ENCODE peak calls at places on chromosomes 16 and 17, in five cellular contexts. One of them, this sample, is unnamed. For H3K27me3 and H3K4me1, the result is how much of the 10 kb centered on the place peaks cover.

GRCh38 chr17:51820252-51820651 is 338.3 kb downstream of the CA10 start:
- DNase-seq in aorta: no peak
- DNase-seq in SJCRH30: no peak
- DNase-seq in heart right ventricle: no peak
- DNase-seq in right lobe of liver: no peak
- DNase-seq in this sample: no peak

GRCh38 chr16:154223-155030 is 2.0 kb downstream of the HBZ start:
- DNase-seq in aorta: peak
- DNase-seq in SJCRH30: peak
- DNase-seq in heart right ventricle: no peak
- DNase-seq in right lobe of liver: no peak
- DNase-seq in this sample: peak

GRCh38 chr16:20878682-20879147 is 21.4 kb downstream of the DCUN1D3 start:
- DNase-seq in aorta: no peak
- DNase-seq in SJCRH30: no peak
- DNase-seq in heart right ventricle: no peak
- DNase-seq in right lobe of liver: peak
- DNase-seq in this sample: no peak

GRCh38 chr17:73261952-73262675 is 434 bp upstream of the CPSF4L start:
- DNase-seq in aorta: peak
- DNase-seq in SJCRH30: peak
- DNase-seq in heart right ventricle: no peak
- DNase-seq in right lobe of liver: peak
- DNase-seq in this sample: no peak

GRCh38 chr16:3305109-3306068 is at the start of the genes TIGD7 and ZNF75A:
- DNase-seq in aorta: peak
- DNase-seq in SJCRH30: peak
- DNase-seq in heart right ventricle: peak
- DNase-seq in right lobe of liver: peak
- DNase-seq in this sample: peak

GRCh38 chr17:39462644-39463375 is 1.5 kb downstream of the CDK12 start:
- DNase-seq in aorta: peak
- DNase-seq in SJCRH30: peak
- DNase-seq in heart right ventricle: no peak
- DNase-seq in right lobe of liver: no peak
- DNase-seq in this sample: no peak

GRCh38 chr16:1768061-1768766 is 3.1 kb downstream of the NME3 start:
- DNase-seq in aorta: no peak
- DNase-seq in SJCRH30: no peak
- DNase-seq in heart right ventricle: no peak
- DNase-seq in right lobe of liver: no peak
- DNase-seq in this sample: no peak

GRCh38 chr16:46884513-46885293 is 541 bp downstream of the GPT2 start:
- DNase-seq in aorta: no peak
- DNase-seq in SJCRH30: peak
- DNase-seq in heart right ventricle: no peak
- DNase-seq in right lobe of liver: peak
- DNase-seq in this sample: peak

GRCh38 chr17:80855968-80856862 is 135.4 kb upstream of the CHMP6 start:
- DNase-seq in aorta: peak
- DNase-seq in SJCRH30: peak
- DNase-seq in heart right ventricle: no peak
- DNase-seq in right lobe of liver: peak
- DNase-seq in this sample: peak

GRCh38 chr16:85819245-85819644 is 19.8 kb downstream of the COX4I1 start:
- DNase-seq in aorta: peak
- DNase-seq in SJCRH30: peak
- DNase-seq in heart right ventricle: peak
- DNase-seq in right lobe of liver: peak
- DNase-seq in this sample: peak

GRCh38 chr17:66171172-66171571 is 20.8 kb downstream of the CEP112 start:
- DNase-seq in aorta: no peak
- DNase-seq in SJCRH30: no peak
- DNase-seq in heart right ventricle: no peak
- DNase-seq in right lobe of liver: no peak
- DNase-seq in this sample: no peak

GRCh38 chr17:57121308-57122042 is 36.4 kb downstream of the AKAP1 start:
- DNase-seq in aorta: no peak
- DNase-seq in SJCRH30: peak
- DNase-seq in heart right ventricle: no peak
- DNase-seq in right lobe of liver: no peak
- DNase-seq in this sample: peak

GRCh38 chr16:83626676-83627075 is 181.1 kb upstream of the HSBP1 start:
- DNase-seq in aorta: no peak
- DNase-seq in SJCRH30: no peak
- DNase-seq in heart right ventricle: no peak
- DNase-seq in right lobe of liver: no peak
- DNase-seq in this sample: no peak

GRCh38 chr17:50620237-50620636 is 14.4 kb upstream of the ABCC3 start:
- DNase-seq in aorta: no peak
- DNase-seq in SJCRH30: no peak
- DNase-seq in heart right ventricle: no peak
- DNase-seq in right lobe of liver: no peak
- DNase-seq in this sample: no peak

GRCh38 chr17:50618941-50619340 is 15.7 kb upstream of the ABCC3 start:
- DNase-seq in aorta: no peak
- DNase-seq in SJCRH30: no peak
- DNase-seq in heart right ventricle: no peak
- DNase-seq in right lobe of liver: no peak
- DNase-seq in this sample: no peak

GRCh38 chr17:50619489-50619888 is 15.2 kb upstream of the ABCC3 start:
- DNase-seq in aorta: no peak
- DNase-seq in SJCRH30: peak
- DNase-seq in heart right ventricle: no peak
- DNase-seq in right lobe of liver: no peak
- DNase-seq in this sample: no peak

GRCh38 chr17:50615818-50616217 is 18.9 kb upstream of the ABCC3 start:
- DNase-seq in aorta: no peak
- DNase-seq in SJCRH30: no peak
- DNase-seq in heart right ventricle: no peak
- DNase-seq in right lobe of liver: no peak
- DNase-seq in this sample: no peak

DNA sequence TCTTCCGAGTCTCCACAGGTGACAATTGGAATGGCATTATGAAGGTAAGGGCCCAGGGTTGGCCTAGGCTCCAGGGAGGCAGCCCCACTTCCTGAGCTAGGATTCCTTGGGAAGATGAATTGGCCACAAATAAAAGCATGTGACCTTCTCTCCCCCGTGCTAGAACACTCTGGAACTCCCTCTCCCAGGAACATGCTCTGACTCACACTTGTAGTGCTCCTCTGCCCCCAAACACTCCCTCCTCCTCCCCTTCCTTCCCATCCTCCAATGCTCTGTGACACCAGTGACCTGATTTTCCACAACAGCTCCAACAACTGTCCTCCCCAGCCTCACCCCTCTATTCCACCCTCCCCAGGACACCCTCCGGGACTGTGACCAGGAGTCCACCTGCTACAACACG is 16.4 kb upstream of the ABCC3 start:
- DNase-seq in aorta: no peak
- DNase-seq in SJCRH30: no peak
- DNase-seq in heart right ventricle: no peak
- DNase-seq in right lobe of liver: no peak
- DNase-seq in this sample: no peak
- H3K27me3 ChIP-seq in aorta: under half
- H3K27me3 ChIP-seq in SJCRH30: under half
- H3K27me3 ChIP-seq in heart right ventricle: under half
- H3K27me3 ChIP-seq in right lobe of liver: under half
- H3K27me3 ChIP-seq in this sample: under half

GRCh38 chr17:40555296-40556190 is 9.7 kb downstream of the CCR7 start:
- DNase-seq in aorta: peak
- DNase-seq in SJCRH30: no peak
- DNase-seq in heart right ventricle: no peak
- DNase-seq in right lobe of liver: no peak
- DNase-seq in this sample: no peak

GRCh38 chr17:40554646-40555295 is 10.5 kb downstream of the CCR7 start:
- DNase-seq in aorta: peak
- DNase-seq in SJCRH30: no peak
- DNase-seq in heart right ventricle: no peak
- DNase-seq in right lobe of liver: no peak
- DNase-seq in this sample: no peak

GRCh38 chr17:40552806-40553693 is 12.2 kb downstream of the CCR7 start:
- DNase-seq in aorta: peak
- DNase-seq in SJCRH30: no peak
- DNase-seq in heart right ventricle: no peak
- DNase-seq in right lobe of liver: no peak
- DNase-seq in this sample: no peak

GRCh38 chr17:40551874-40552768 is 13.2 kb downstream of the CCR7 start:
- DNase-seq in aorta: peak
- DNase-seq in SJCRH30: no peak
- DNase-seq in heart right ventricle: no peak
- DNase-seq in right lobe of liver: peak
- DNase-seq in this sample: peak

DNA sequence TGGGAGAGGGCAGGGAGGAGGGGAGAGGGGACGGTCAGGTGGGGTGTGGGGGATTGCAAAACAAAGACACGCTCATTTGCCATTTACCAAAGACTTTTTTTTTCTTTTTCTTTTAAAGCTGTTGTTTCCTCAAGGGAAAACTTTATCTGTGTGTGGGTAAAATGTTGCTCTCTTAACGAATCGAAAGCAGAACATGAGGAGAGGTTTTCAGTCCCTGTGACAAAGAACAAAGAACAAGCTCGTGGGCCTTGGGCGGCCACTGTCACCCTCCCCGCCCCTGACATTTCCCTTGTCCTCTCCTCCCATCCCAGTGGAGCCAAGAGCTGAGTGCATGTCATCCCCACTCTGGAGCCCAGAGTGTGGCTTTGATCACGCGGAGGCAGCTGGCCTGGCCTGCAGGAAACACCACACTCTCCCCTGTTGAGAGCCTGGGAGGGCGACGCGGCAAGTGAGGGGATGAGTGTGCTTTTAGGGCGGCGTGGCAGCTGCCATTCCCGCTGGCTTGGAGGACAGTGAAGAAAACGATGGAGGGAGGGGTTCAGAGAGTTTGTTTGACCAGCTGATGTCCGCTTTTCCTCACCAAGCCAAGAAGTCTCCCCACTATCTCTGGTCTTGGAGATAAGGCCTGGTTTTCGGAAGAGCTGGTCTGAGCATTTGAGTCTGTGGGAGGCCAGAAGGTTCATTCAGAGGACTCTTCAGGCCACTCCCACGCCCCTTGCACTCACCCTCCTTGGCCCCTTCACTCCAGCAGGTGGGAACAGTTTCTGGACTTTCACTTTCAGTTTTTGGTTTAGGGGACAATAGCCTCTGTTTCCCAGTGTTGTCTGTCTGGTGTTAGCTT is 11.4 kb downstream of the CCR7 start:
- DNase-seq in aorta: peak
- DNase-seq in SJCRH30: peak
- DNase-seq in heart right ventricle: peak
- DNase-seq in right lobe of liver: no peak
- DNase-seq in this sample: no peak
- H3K4me1 ChIP-seq in aorta: under half
- H3K4me1 ChIP-seq in SJCRH30: half or more
- H3K4me1 ChIP-seq in heart right ventricle: half or more
- H3K4me1 ChIP-seq in right lobe of liver: under half
- H3K4me1 ChIP-seq in this sample: half or more

GRCh38 chr16:73049051-73049910 is 1.4 kb upstream of the ZFHX3 start:
- DNase-seq in aorta: no peak
- DNase-seq in SJCRH30: no peak
- DNase-seq in heart right ventricle: no peak
- DNase-seq in right lobe of liver: no peak
- DNase-seq in this sample: no peak
- H3K27me3 ChIP-seq in aorta: under half
- H3K27me3 ChIP-seq in SJCRH30: under half
- H3K27me3 ChIP-seq in heart right ventricle: under half
- H3K27me3 ChIP-seq in right lobe of liver: under half
- H3K27me3 ChIP-seq in this sample: under half

GRCh38 chr16:49849037-49849436 is 6.9 kb downstream of the ZNF423 start:
- DNase-seq in aorta: no peak
- DNase-seq in SJCRH30: no peak
- DNase-seq in heart right ventricle: no peak
- DNase-seq in right lobe of liver: no peak
- DNase-seq in this sample: no peak

GRCh38 chr16:49849709-49850108 is 6.2 kb downstream of the ZNF423 start:
- DNase-seq in aorta: no peak
- DNase-seq in SJCRH30: no peak
- DNase-seq in heart right ventricle: no peak
- DNase-seq in right lobe of liver: no peak
- DNase-seq in this sample: no peak

GRCh38 chr16:49848530-49848929 is 7.4 kb downstream of the ZNF423 start:
- DNase-seq in aorta: no peak
- DNase-seq in SJCRH30: no peak
- DNase-seq in heart right ventricle: no peak
- DNase-seq in right lobe of liver: no peak
- DNase-seq in this sample: peak

GRCh38 chr16:49851468-49851787 is 4.5 kb downstream of the ZNF423 start:
- DNase-seq in aorta: no peak
- DNase-seq in SJCRH30: no peak
- DNase-seq in heart right ventricle: no peak
- DNase-seq in right lobe of liver: no peak
- DNase-seq in this sample: no peak

GRCh38 chr16:49850558-49851467 is 5.1 kb downstream of the ZNF423 start:
- DNase-seq in aorta: no peak
- DNase-seq in SJCRH30: no peak
- DNase-seq in heart right ventricle: no peak
- DNase-seq in right lobe of liver: no peak
- DNase-seq in this sample: no peak
- H3K4me1 ChIP-seq in aorta: under half
- H3K4me1 ChIP-seq in SJCRH30: under half
- H3K4me1 ChIP-seq in heart right ventricle: half or more
- H3K4me1 ChIP-seq in right lobe of liver: under half
- H3K4me1 ChIP-seq in this sample: under half

DNA sequence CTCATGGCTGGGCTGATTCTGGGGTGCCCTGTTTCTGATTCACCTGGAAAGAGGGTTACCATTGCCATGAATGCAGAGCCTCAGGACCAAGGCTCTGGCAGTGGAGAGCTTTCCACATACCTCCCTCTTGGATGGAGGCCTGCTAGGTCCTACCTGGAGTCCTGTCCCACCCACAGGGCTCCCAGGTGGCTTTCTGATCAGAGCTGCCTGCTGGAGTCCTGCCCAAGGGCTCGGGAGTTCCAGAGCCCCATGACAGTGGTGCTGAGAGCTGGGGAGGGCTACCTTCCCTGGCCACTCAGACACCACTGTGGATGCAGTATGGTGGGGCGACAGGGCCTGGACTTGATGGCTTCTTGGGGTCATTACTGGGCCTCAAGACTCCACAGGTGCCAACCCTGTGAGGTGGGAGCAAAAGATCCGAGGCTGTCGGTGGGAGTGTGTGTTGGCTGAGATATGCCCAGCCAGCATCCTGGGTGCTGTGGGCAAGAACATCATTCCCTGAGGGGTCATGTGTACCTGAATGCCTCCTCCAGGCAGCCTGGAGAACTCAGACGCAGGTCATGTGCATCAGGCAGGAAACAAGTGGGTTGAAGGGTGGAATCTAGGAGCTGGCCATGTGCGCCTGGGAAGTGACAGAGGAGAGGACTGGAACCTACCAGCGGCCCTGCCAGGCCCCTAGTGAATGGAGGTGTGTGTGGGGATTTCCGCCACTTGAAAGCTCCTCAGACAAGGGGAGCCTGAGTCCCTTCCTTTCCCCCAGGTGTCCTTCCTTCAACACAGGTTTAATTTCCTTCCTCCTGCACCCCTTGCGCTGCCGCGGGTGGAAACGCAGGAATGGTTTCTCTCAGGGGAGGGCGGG is 2.3 kb upstream of the WNT3 start:
- DNase-seq in aorta: no peak
- DNase-seq in SJCRH30: no peak
- DNase-seq in heart right ventricle: no peak
- DNase-seq in right lobe of liver: no peak
- DNase-seq in this sample: no peak
- H3K27me3 ChIP-seq in aorta: under half
- H3K27me3 ChIP-seq in SJCRH30: under half
- H3K27me3 ChIP-seq in heart right ventricle: half or more
- H3K27me3 ChIP-seq in right lobe of liver: under half
- H3K27me3 ChIP-seq in this sample: under half